ENCODE peak calls at places on chromosomes 6 and 20, in nine cellular contexts. I, U, B, Y, D, M, E, R and F are unnamed samples.

GRCh38 chr20:40489886-40490285 is 199.2 kb downstream of the MAFB start:
- DNase-seq in U (no peak), D (no peak), E (peak; percentile 14), R (no peak), Y (peak; percentile 67), I (no peak), M (peak; percentile 43), B (no peak), F (peak; percentile 20)

GRCh38 chr6:157755032-157755751 is 67.9 kb upstream of the SNX9 start:
- DNase-seq in D (no peak), R (peak; percentile 50), E (no peak), U (no peak), B (no peak), M (peak; percentile 39), Y (no peak), I (no peak), F (no peak)

GRCh38 chr20:16104783-16105182 is 468.5 kb downstream of the KIF16B start:
- DNase-seq in M (no peak), I (no peak), U (no peak), R (no peak), D (no peak), E (no peak), B (no peak), Y (no peak), F (no peak)

GRCh38 chr20:39903806-39904205 is 785.2 kb downstream of the MAFB start:
- DNase-seq in I (no peak), D (no peak), M (no peak), Y (no peak), B (no peak), R (no peak), E (no peak), U (no peak), F (no peak)

GRCh38 chr20:64090165-64090564 is 6.0 kb upstream of the LKAAEAR1 start:
- DNase-seq in M (no peak), B (no peak), U (no peak), R (no peak), Y (no peak), E (no peak), D (no peak), I (no peak), F (no peak)

GRCh38 chr6:96066376-96066775 is 50.6 kb downstream of the FUT9 start:
- DNase-seq in B (no peak), D (no peak), M (no peak), Y (no peak), U (no peak), E (no peak), I (no peak), R (no peak), F (no peak)

GRCh38 chr6:5850848-5851255 is 155.9 kb downstream of the NRN1 start:
- DNase-seq in I (no peak), D (no peak), Y (no peak), E (no peak), M (no peak), B (no peak), R (peak; percentile 2), U (no peak), F (no peak)

GRCh38 chr6:39983193-39983592 is 48.9 kb upstream of the MOCS1 start:
- DNase-seq in E (no peak), I (no peak), M (no peak), D (no peak), R (no peak), Y (no peak), U (no peak), B (no peak), F (no peak)

GRCh38 chr6:79605061-79605460 is 26.1 kb upstream of the SH3BGRL2 start:
- DNase-seq in U (no peak), Y (no peak), I (no peak), B (no peak), E (no peak), M (peak; percentile 25), R (peak; percentile 12), D (no peak), F (peak; percentile 15)

GRCh38 chr20:22402550-22402949 is 181.8 kb downstream of the FOXA2 start:
- DNase-seq in E (no peak), U (no peak), R (no peak), D (no peak), Y (no peak), M (no peak), I (no peak), B (no peak), F (no peak)

GRCh38 chr6:101178748-101179147 is 214.8 kb upstream of the GRIK2 start:
- DNase-seq in U (no peak), D (no peak), B (no peak), Y (no peak), I (no peak), M (peak; percentile 6), R (peak; percentile 3), E (no peak), F (no peak)

GRCh38 chr6:131258010-131258652 is 122.9 kb downstream of the AKAP7 start:
- DNase-seq in I (no peak), Y (no peak), D (no peak), U (no peak), M (no peak), B (no peak), E (no peak), R (no peak), F (no peak)

GRCh38 chr6:44256291-44257006 is 879 bp downstream of the SLC35B2 start:
- DNase-seq in B (no peak), I (no peak), U (no peak), M (no peak), R (no peak), D (no peak), E (no peak), Y (no peak), F (no peak)

GRCh38 chr20:39429716-39430115 is 467.6 kb downstream of the DHX35 start:
- DNase-seq in Y (no peak), E (no peak), D (no peak), B (no peak), I (no peak), M (no peak), U (no peak), R (no peak), F (no peak)

GRCh38 chr6:122400467-122401089 is 1.1 kb downstream of the HSF2 start:
- DNase-seq in I (no peak), E (no peak), D (no peak), B (no peak), R (no peak), U (no peak), M (no peak), Y (no peak), F (no peak)

GRCh38 chr20:60078351-60079250 is 120.4 kb downstream of the CDH26 start:
- DNase-seq in Y (no peak), U (no peak), M (no peak), I (no peak), E (no peak), R (no peak), B (no peak), D (no peak), F (no peak)
- TF ChIP-seq CTCF in Y (no peak), U (no peak), M (no peak), I (no peak), E (no peak), R (no peak), B (no peak), D (no peak), F (no peak)

GRCh38 chr20:31718952-31719643 is 3.6 kb downstream of the BCL2L1 start:
- DNase-seq in I (no peak), Y (no peak), E (no peak), R (no peak), B (no peak), D (no peak), M (no peak), U (no peak), F (no peak)
- H3K4me3 ChIP-seq in I (no peak overlapping the region), Y (peak overlapping the region; percentile 57), E (no peak overlapping the region), R (no peak overlapping the region), B (peak overlapping the region; percentile 85), D (peak overlapping the region; percentile 71), M (no peak overlapping the region), U (no peak overlapping the region), F (peak overlapping the region; percentile 76)

GRCh38 chr6:74415056-74415455 is 719.1 kb downstream of the CD109 start:
- DNase-seq in B (no peak), E (peak; percentile 8), M (no peak), Y (peak; percentile 14), U (no peak), R (peak; percentile 31), I (no peak), D (no peak), F (no peak)

GRCh38 chr6:74408844-74409243 is 712.8 kb downstream of the CD109 start:
- DNase-seq in D (peak; percentile 6), U (no peak), R (peak; percentile 15), B (no peak), M (peak; percentile 1), I (no peak), E (no peak), Y (peak; percentile 4), F (no peak)

GRCh38 chr6:74410630-74411029 is 714.6 kb downstream of the CD109 start:
- DNase-seq in B (no peak), E (peak; percentile 62), U (no peak), D (no peak), R (peak; percentile 24), M (no peak), I (no peak), Y (no peak), F (peak; percentile 84)

GRCh38 chr6:74404366-74404765 is 708.4 kb downstream of the CD109 start:
- DNase-seq in R (no peak), M (no peak), Y (peak; percentile 38), U (no peak), I (no peak), D (no peak), B (no peak), E (no peak), F (peak; percentile 36)

DNA sequence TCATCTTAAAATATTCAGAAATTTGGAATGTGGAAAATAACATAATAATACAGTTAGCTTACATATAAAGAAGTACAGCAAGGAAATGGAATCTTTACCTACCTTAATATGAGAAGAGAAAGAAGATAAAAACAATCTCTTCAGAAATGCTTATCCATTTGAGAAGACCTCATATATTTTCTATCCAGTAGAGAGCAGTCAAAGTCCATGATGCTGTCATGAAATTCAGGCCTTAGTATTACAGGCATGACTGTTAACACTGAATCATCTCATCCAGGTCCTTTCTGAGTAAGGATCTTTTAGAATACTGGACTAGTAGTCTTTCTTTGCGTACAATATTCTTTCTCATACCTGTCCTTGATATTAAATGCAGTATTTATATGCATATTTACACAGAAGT is 713.4 kb downstream of the CD109 start:
- DNase-seq in R (peak; percentile 89), M (peak; percentile 66), E (peak; percentile 72), D (peak; percentile 61), Y (peak; percentile 79), I (no peak), B (no peak), U (no peak), F (peak; percentile 67)
- TF ChIP-seq CTCF in R (peak; percentile 68), M (peak; percentile 49), E (peak; percentile 63), D (peak; percentile 15), Y (peak; percentile 44), I (no peak), B (peak; percentile 30), U (no peak), F (peak; percentile 47)

GRCh38 chr6:166206510-166207389 is 39.1 kb upstream of the TBXT start:
- DNase-seq in U (no peak), M (no peak), Y (peak; percentile 4), R (no peak), B (no peak), E (no peak), I (no peak), D (no peak), F (no peak)
- H3K4me3 ChIP-seq in U (no peak overlapping the region), M (no peak overlapping the region), Y (no peak overlapping the region), R (no peak overlapping the region), B (no peak overlapping the region), E (no peak overlapping the region), I (no peak overlapping the region), D (no peak overlapping the region), F (no peak overlapping the region)